ENCODE peak calls at places on chromosomes 6 and 20, in ten cellular contexts. J is aorta; S is neural progenitor cell; C is CD8-positive, alpha-beta memory T cell; K is CD8-positive, alpha-beta T cell; R is heart left ventricle; B is CD4-positive, alpha-beta memory T cell; I is esophagus squamous epithelium; X is upper lobe of left lung; Q is psoas muscle. Z is an unnamed sample.

GRCh38 chr20:137668-138131 is 4.7 kb upstream of the DEFB126 start:
- DNase-seq in J (no peak), S (no peak), C (no peak), K (no peak), R (no peak), B (no peak), I (no peak), X (no peak), Q (no peak), Z (no peak)

GRCh38 chr20:4555188-4555893 is 166.4 kb upstream of the PRND start:
- DNase-seq in J (no peak), S (no peak), C (no peak), K (no peak), R (no peak), B (no peak), I (no peak), X (no peak), Q (no peak), Z (no peak)

GRCh38 chr20:35232575-35232974 is 6.1 kb downstream of the MMP24 start:
- DNase-seq in J (no peak), S (no peak), C (no peak), K (no peak), R (no peak), B (no peak), I (no peak), X (no peak), Q (no peak), Z (no peak)

GRCh38 chr6:127833336-127833735 is 67.5 kb downstream of the THEMIS start:
- DNase-seq in J (no peak), S (no peak), C (no peak), K (no peak), R (no peak), B (no peak), I (no peak), X (no peak), Q (no peak), Z (no peak)

GRCh38 chr6:11218827-11219826 is 13.3 kb downstream of the NEDD9 start:
- DNase-seq in J (no peak), S (no peak), C (no peak), K (no peak), R (no peak), B (no peak), I (no peak), X (no peak), Q (peak; percentile 58), Z (peak; percentile 74)

GRCh38 chr6:41469951-41470340 is 76.2 kb upstream of the FOXP4 start:
- DNase-seq in J (no peak), S (peak; percentile 67), C (peak; percentile 16), K (no peak), R (no peak), B (no peak), I (no peak), X (peak; percentile 86), Q (no peak), Z (no peak)

GRCh38 chr6:122202576-122203137 is 196.8 kb upstream of the HSF2 start:
- DNase-seq in J (no peak), S (no peak), C (no peak), K (no peak), R (no peak), B (no peak), I (no peak), X (no peak), Q (no peak), Z (no peak)

GRCh38 chr6:125913864-125914351 is 42.7 kb upstream of the HINT3 start:
- DNase-seq in J (no peak), S (no peak), C (no peak), K (no peak), R (no peak), B (no peak), I (no peak), X (no peak), Q (no peak), Z (no peak)

GRCh38 chr6:74638467-74638866 is 567.4 kb downstream of the COL12A1 start:
- DNase-seq in J (no peak), S (no peak), C (no peak), K (no peak), R (no peak), B (no peak), I (no peak), X (no peak), Q (no peak), Z (no peak)

GRCh38 chr20:62350629-62351422 is 16.3 kb downstream of the LAMA5 start:
- DNase-seq in J (no peak), S (no peak), C (no peak), K (no peak), R (peak; percentile 58), B (no peak), I (no peak), X (peak; percentile 66), Q (no peak), Z (no peak)

GRCh38 chr6:65979120-65979519 is 272.1 kb upstream of the EYS start:
- DNase-seq in J (no peak), S (no peak), C (no peak), K (no peak), R (no peak), B (no peak), I (no peak), X (no peak), Q (no peak), Z (no peak)

GRCh38 chr20:48624315-48625020 is 203.3 kb downstream of the PREX1 start:
- DNase-seq in J (peak; percentile 63), S (no peak), C (no peak), K (no peak), R (no peak), B (no peak), I (no peak), X (peak; percentile 32), Q (peak; percentile 38), Z (no peak)

GRCh38 chr6:36442083-36442670 is 477 bp downstream of the PXT1 start:
- DNase-seq in J (no peak), S (no peak), C (no peak), K (no peak), R (no peak), B (no peak), I (no peak), X (no peak), Q (no peak), Z (no peak)

GRCh38 chr6:44696099-44696498 is 308.6 kb downstream of the CDC5L start:
- DNase-seq in J (no peak), S (no peak), C (no peak), K (no peak), R (no peak), B (no peak), I (no peak), X (no peak), Q (no peak), Z (no peak)

GRCh38 chr6:10837692-10837996 is 695 bp downstream of the MAK start:
- DNase-seq in J (no peak), S (peak; percentile 71), C (peak; percentile 23), K (peak; percentile 10), R (no peak), B (peak; percentile 38), I (no peak), X (peak; percentile 80), Q (no peak), Z (no peak)

GRCh38 chr20:63315240-63315981 is 22.4 kb downstream of the COL20A1 start:
- DNase-seq in J (peak; percentile 65), S (no peak), C (no peak), K (no peak), R (peak; percentile 64), B (no peak), I (no peak), X (peak; percentile 62), Q (peak; percentile 39), Z (peak; percentile 48)

GRCh38 chr6:56984374-56984773 is 29.5 kb downstream of the BEND6 start:
- DNase-seq in J (no peak), S (no peak), C (no peak), K (no peak), R (no peak), B (no peak), I (no peak), X (no peak), Q (no peak), Z (no peak)

GRCh38 chr6:156949376-156949775 is 172.2 kb downstream of the ARID1B start:
- DNase-seq in J (no peak), S (no peak), C (no peak), K (no peak), R (no peak), B (no peak), I (no peak), X (no peak), Q (no peak), Z (no peak)

GRCh38 chr6:129191275-129191674 is 308.3 kb downstream of the LAMA2 start:
- DNase-seq in J (no peak), S (no peak), C (no peak), K (no peak), R (no peak), B (no peak), I (no peak), X (no peak), Q (no peak), Z (no peak)

GRCh38 chr20:10670521-10671220 is 3.1 kb downstream of the JAG1 start:
- DNase-seq in J (no peak), S (no peak), C (no peak), K (no peak), R (no peak), B (no peak), I (no peak), X (no peak), Q (no peak), Z (no peak)

GRCh38 chr6:92050216-92050615 is 1369.1 kb downstream of the EPHA7 start:
- DNase-seq in J (no peak), S (no peak), C (no peak), K (no peak), R (no peak), B (no peak), I (no peak), X (no peak), Q (no peak), Z (no peak)
- H3K4me3 ChIP-seq in J (no peak overlapping the region), S (no peak overlapping the region), C (no peak overlapping the region), K (no peak overlapping the region), R (no peak overlapping the region), B (no peak overlapping the region), I (no peak overlapping the region), X (no peak overlapping the region), Q (no peak overlapping the region), Z (no peak overlapping the region)

GRCh38 chr20:1327827-1328679 is 886 bp downstream of the SDCBP2 start:
- DNase-seq in J (no peak), S (no peak), C (no peak), K (no peak), R (no peak), B (no peak), I (no peak), X (no peak), Q (no peak), Z (no peak)
- H3K4me1 ChIP-seq in J (no peaks in the 10 kb centered on the region), S (peaks cover 4% of the 10 kb centered on the region), C (peaks cover 41% of the 10 kb centered on the region), K (peaks cover 43% of the 10 kb centered on the region), R (peaks cover 58% of the 10 kb centered on the region), B (peaks cover 46% of the 10 kb centered on the region), I (peaks cover 48% of the 10 kb centered on the region), X (peaks cover 62% of the 10 kb centered on the region), Q (peaks cover 71% of the 10 kb centered on the region), Z (no peaks in the 10 kb centered on the region)

GRCh38 chr6:19839237-19839546 is 2.0 kb downstream of the ID4 start:
- DNase-seq in J (no peak), S (no peak), C (no peak), K (no peak), R (no peak), B (no peak), I (no peak), X (no peak), Q (no peak), Z (no peak)
- H3K4me3 ChIP-seq in J (peak overlapping the region; percentile 95), S (peak overlapping the region; percentile 91), C (no peak overlapping the region), K (no peak overlapping the region), R (peak overlapping the region; percentile 75), B (no peak overlapping the region), I (peak overlapping the region; percentile 92), X (peak overlapping the region; percentile 69), Q (peak overlapping the region; percentile 80), Z (peak overlapping the region; percentile 74)

GRCh38 chr6:31009731-31010130 is 543 bp upstream of the MUC22 start:
- DNase-seq in J (no peak), S (no peak), C (no peak), K (no peak), R (no peak), B (no peak), I (no peak), X (no peak), Q (no peak), Z (no peak)
- H3K4me1 ChIP-seq in J (no peaks in the 10 kb centered on the region), S (no peaks in the 10 kb centered on the region), C (no peaks in the 10 kb centered on the region), K (peaks cover 2% of the 10 kb centered on the region), R (peaks cover 7% of the 10 kb centered on the region), B (no peaks in the 10 kb centered on the region), I (peaks cover 4% of the 10 kb centered on the region), X (no peaks in the 10 kb centered on the region), Q (peaks cover 6% of the 10 kb centered on the region), Z (no peaks in the 10 kb centered on the region)

Z was measured in tibial artery.